ENCODE peak calls at places on chromosomes 2 and 18, in seven cellular contexts. One of them, this sample, is unnamed. For H3K9me3, the result is how much of the 10 kb centered on the place peaks cover.

GRCh38 chr18:49907346-49907929 is 94.1 kb upstream of the ACAA2 start:
- DNase-seq in SK-N-SH: no peak
- DNase-seq in MM.1S: no peak
- DNase-seq in HCT116: no peak
- DNase-seq in neural progenitor cell: no peak
- DNase-seq in PC-3: no peak
- DNase-seq in OCI-LY7: no peak
- DNase-seq in this sample: no peak

GRCh38 chr2:178194600-178195389 is 483 bp downstream of the OSBPL6 start:
- DNase-seq in HCT116: no peak
- DNase-seq in neural progenitor cell: peak
- DNase-seq in MM.1S: peak
- DNase-seq in SK-N-SH: peak
- DNase-seq in OCI-LY7: no peak
- DNase-seq in PC-3: peak
- DNase-seq in this sample: peak

GRCh38 chr2:229673676-229674075 is 40.7 kb downstream of the DNER start:
- DNase-seq in SK-N-SH: no peak
- DNase-seq in MM.1S: no peak
- DNase-seq in PC-3: peak
- DNase-seq in neural progenitor cell: no peak
- DNase-seq in HCT116: no peak
- DNase-seq in OCI-LY7: no peak
- DNase-seq in this sample: no peak

GRCh38 chr2:1664698-1665097 is 79.6 kb downstream of the PXDN start:
- DNase-seq in MM.1S: no peak
- DNase-seq in HCT116: no peak
- DNase-seq in neural progenitor cell: no peak
- DNase-seq in SK-N-SH: no peak
- DNase-seq in OCI-LY7: no peak
- DNase-seq in PC-3: no peak
- DNase-seq in this sample: no peak

GRCh38 chr2:189287982-189288494 is 108.5 kb upstream of the COL5A2 start:
- DNase-seq in PC-3: peak
- DNase-seq in OCI-LY7: no peak
- DNase-seq in neural progenitor cell: peak
- DNase-seq in HCT116: peak
- DNase-seq in MM.1S: peak
- DNase-seq in SK-N-SH: peak
- DNase-seq in this sample: peak

GRCh38 chr18:79043288-79043687 is 25.9 kb upstream of the ATP9B start:
- DNase-seq in SK-N-SH: peak
- DNase-seq in HCT116: no peak
- DNase-seq in OCI-LY7: no peak
- DNase-seq in PC-3: no peak
- DNase-seq in MM.1S: no peak
- DNase-seq in neural progenitor cell: no peak
- DNase-seq in this sample: peak

GRCh38 chr2:16166327-16166981 is 226.1 kb downstream of the MYCN start:
- DNase-seq in OCI-LY7: no peak
- DNase-seq in PC-3: no peak
- DNase-seq in MM.1S: no peak
- DNase-seq in neural progenitor cell: peak
- DNase-seq in SK-N-SH: no peak
- DNase-seq in HCT116: no peak
- DNase-seq in this sample: no peak

GRCh38 chr18:56402872-56403516 is 235.4 kb downstream of the TXNL1 start:
- DNase-seq in HCT116: no peak
- DNase-seq in OCI-LY7: no peak
- DNase-seq in neural progenitor cell: no peak
- DNase-seq in MM.1S: no peak
- DNase-seq in PC-3: peak
- DNase-seq in SK-N-SH: no peak
- DNase-seq in this sample: peak

GRCh38 chr2:115169814-115170213 is 727.4 kb downstream of the DPP10 start:
- DNase-seq in neural progenitor cell: no peak
- DNase-seq in HCT116: no peak
- DNase-seq in MM.1S: no peak
- DNase-seq in SK-N-SH: no peak
- DNase-seq in PC-3: no peak
- DNase-seq in OCI-LY7: no peak
- DNase-seq in this sample: no peak

DNA sequence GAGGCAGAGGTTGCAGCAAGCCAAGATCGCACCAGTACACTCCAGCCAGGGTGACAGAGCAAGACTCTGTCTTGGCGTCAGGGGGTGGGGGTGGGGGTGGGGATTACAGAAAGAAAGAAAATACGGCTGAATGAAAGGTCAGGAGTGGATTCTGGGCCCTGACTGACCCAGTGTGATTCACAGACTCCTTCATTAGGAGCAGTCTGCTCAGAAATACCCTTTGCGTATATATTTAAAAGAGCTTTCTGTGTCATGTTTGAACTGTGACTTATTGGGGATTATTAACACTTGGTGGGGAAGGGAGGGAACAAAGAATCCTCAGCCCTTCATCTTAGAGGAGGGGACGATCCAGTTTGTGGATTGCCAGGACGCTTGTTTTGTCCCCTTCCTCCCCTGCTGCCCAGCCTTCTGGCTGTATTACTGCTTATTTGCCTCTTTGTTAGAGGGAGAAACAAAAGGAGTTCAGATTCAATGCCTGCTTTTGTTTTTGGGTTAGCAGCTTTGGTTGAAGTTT is 118.2 kb downstream of the FMNL2 start:
- DNase-seq in MM.1S: no peak
- DNase-seq in HCT116: no peak
- DNase-seq in SK-N-SH: no peak
- DNase-seq in neural progenitor cell: peak
- DNase-seq in PC-3: no peak
- DNase-seq in OCI-LY7: no peak
- DNase-seq in this sample: no peak
- TF ChIP-seq EZH2phosphoT487 in MM.1S: no peak
- TF ChIP-seq EZH2phosphoT487 in HCT116: no peak
- TF ChIP-seq EZH2phosphoT487 in SK-N-SH: no peak
- TF ChIP-seq EZH2phosphoT487 in neural progenitor cell: no peak
- TF ChIP-seq EZH2phosphoT487 in PC-3: no peak
- TF ChIP-seq EZH2phosphoT487 in OCI-LY7: no peak
- TF ChIP-seq EZH2phosphoT487 in this sample: no peak

GRCh38 chr18:9201224-9201623 is 64.6 kb downstream of the ANKRD12 start:
- DNase-seq in MM.1S: no peak
- DNase-seq in SK-N-SH: no peak
- DNase-seq in HCT116: no peak
- DNase-seq in OCI-LY7: no peak
- DNase-seq in PC-3: no peak
- DNase-seq in neural progenitor cell: no peak
- DNase-seq in this sample: no peak
- H3K9me3 ChIP-seq in MM.1S: under half
- H3K9me3 ChIP-seq in SK-N-SH: under half
- H3K9me3 ChIP-seq in HCT116: under half
- H3K9me3 ChIP-seq in OCI-LY7: under half
- H3K9me3 ChIP-seq in PC-3: under half
- H3K9me3 ChIP-seq in neural progenitor cell: under half
- H3K9me3 ChIP-seq in this sample: under half

GRCh38 chr2:190318931-190319556 is 582 bp downstream of the HIBCH start:
- DNase-seq in neural progenitor cell: peak
- DNase-seq in PC-3: no peak
- DNase-seq in HCT116: no peak
- DNase-seq in MM.1S: peak
- DNase-seq in SK-N-SH: peak
- DNase-seq in OCI-LY7: peak
- DNase-seq in this sample: peak

GRCh38 chr2:190325588-190325987 is 6.0 kb upstream of the HIBCH start:
- DNase-seq in SK-N-SH: no peak
- DNase-seq in PC-3: no peak
- DNase-seq in OCI-LY7: no peak
- DNase-seq in neural progenitor cell: no peak
- DNase-seq in MM.1S: no peak
- DNase-seq in HCT116: no peak
- DNase-seq in this sample: no peak

GRCh38 chr2:190319557-190320498 is at the start of gene HIBCH:
- DNase-seq in HCT116: peak
- DNase-seq in neural progenitor cell: peak
- DNase-seq in PC-3: peak
- DNase-seq in OCI-LY7: peak
- DNase-seq in SK-N-SH: peak
- DNase-seq in MM.1S: peak
- DNase-seq in this sample: peak

GRCh38 chr2:190318514-190318913 is 1.1 kb downstream of the HIBCH start:
- DNase-seq in HCT116: no peak
- DNase-seq in SK-N-SH: no peak
- DNase-seq in MM.1S: no peak
- DNase-seq in PC-3: peak
- DNase-seq in neural progenitor cell: no peak
- DNase-seq in OCI-LY7: no peak
- DNase-seq in this sample: peak

GRCh38 chr2:190320696-190321095 is 1.1 kb upstream of the HIBCH start:
- DNase-seq in PC-3: no peak
- DNase-seq in HCT116: no peak
- DNase-seq in OCI-LY7: no peak
- DNase-seq in neural progenitor cell: no peak
- DNase-seq in SK-N-SH: no peak
- DNase-seq in MM.1S: no peak
- DNase-seq in this sample: no peak
- TF ChIP-seq EZH2phosphoT487 in PC-3: no peak
- TF ChIP-seq EZH2phosphoT487 in HCT116: no peak
- TF ChIP-seq EZH2phosphoT487 in OCI-LY7: no peak
- TF ChIP-seq EZH2phosphoT487 in neural progenitor cell: no peak
- TF ChIP-seq EZH2phosphoT487 in SK-N-SH: no peak
- TF ChIP-seq EZH2phosphoT487 in MM.1S: no peak
- TF ChIP-seq EZH2phosphoT487 in this sample: no peak

GRCh38 chr2:226655871-226656270 is 143.7 kb downstream of the IRS1 start:
- DNase-seq in PC-3: no peak
- DNase-seq in OCI-LY7: no peak
- DNase-seq in neural progenitor cell: no peak
- DNase-seq in HCT116: no peak
- DNase-seq in MM.1S: no peak
- DNase-seq in SK-N-SH: no peak
- DNase-seq in this sample: peak
- H3K9me3 ChIP-seq in PC-3: under half
- H3K9me3 ChIP-seq in OCI-LY7: under half
- H3K9me3 ChIP-seq in neural progenitor cell: under half
- H3K9me3 ChIP-seq in HCT116: under half
- H3K9me3 ChIP-seq in MM.1S: under half
- H3K9me3 ChIP-seq in SK-N-SH: under half
- H3K9me3 ChIP-seq in this sample: under half

DNA sequence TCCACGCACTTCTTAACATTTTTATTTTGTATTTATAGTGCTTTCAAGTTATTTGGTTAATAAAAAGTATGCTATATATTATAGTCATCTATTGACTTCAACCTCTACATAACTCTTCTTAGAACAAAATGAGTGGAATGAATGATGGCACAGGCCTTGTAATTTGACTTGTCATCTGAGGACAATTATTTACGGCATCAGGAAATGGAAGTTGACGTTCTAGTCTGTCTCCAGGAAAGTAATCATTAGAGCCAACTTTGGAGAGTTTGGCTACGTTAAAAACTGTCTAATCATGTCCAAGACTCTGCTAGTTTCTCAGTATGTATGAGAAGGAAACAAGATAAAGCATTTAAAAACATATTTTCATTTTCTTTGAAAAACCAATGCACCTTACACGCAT is 353.5 kb downstream of the ARHGAP15 start:
- DNase-seq in neural progenitor cell: no peak
- DNase-seq in HCT116: no peak
- DNase-seq in OCI-LY7: no peak
- DNase-seq in PC-3: no peak
- DNase-seq in SK-N-SH: no peak
- DNase-seq in MM.1S: no peak
- DNase-seq in this sample: no peak
- TF ChIP-seq EZH2phosphoT487 in neural progenitor cell: no peak
- TF ChIP-seq EZH2phosphoT487 in HCT116: no peak
- TF ChIP-seq EZH2phosphoT487 in OCI-LY7: no peak
- TF ChIP-seq EZH2phosphoT487 in PC-3: no peak
- TF ChIP-seq EZH2phosphoT487 in SK-N-SH: no peak
- TF ChIP-seq EZH2phosphoT487 in MM.1S: no peak
- TF ChIP-seq EZH2phosphoT487 in this sample: no peak

DNA sequence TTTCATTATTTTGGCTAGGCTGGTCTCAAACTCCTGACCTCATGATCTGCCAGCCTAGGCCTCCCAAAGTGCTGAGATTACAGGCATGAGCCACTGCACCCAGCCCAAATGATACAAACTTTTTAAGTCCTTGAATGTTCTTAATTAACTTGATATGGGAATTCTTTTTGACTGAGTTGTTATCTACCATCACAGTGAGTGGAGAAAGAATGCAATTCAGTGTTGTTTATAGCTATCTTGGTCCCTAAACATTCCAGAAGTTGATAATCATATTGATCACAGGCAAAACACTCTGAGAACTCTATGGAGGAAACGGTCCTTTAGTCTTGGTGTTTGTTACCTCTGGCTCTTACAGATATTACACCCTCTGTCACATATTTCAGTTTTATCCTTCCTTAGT is 1072.5 kb downstream of the SUCLG1 start:
- DNase-seq in PC-3: no peak
- DNase-seq in MM.1S: no peak
- DNase-seq in OCI-LY7: no peak
- DNase-seq in SK-N-SH: no peak
- DNase-seq in neural progenitor cell: no peak
- DNase-seq in HCT116: no peak
- DNase-seq in this sample: no peak
- H3K9me3 ChIP-seq in PC-3: under half
- H3K9me3 ChIP-seq in MM.1S: under half
- H3K9me3 ChIP-seq in OCI-LY7: under half
- H3K9me3 ChIP-seq in SK-N-SH: under half
- H3K9me3 ChIP-seq in neural progenitor cell: under half
- H3K9me3 ChIP-seq in HCT116: under half
- H3K9me3 ChIP-seq in this sample: under half

GRCh38 chr2:24690524-24690923 is 102.7 kb downstream of the PTRHD1 start:
- DNase-seq in HCT116: no peak
- DNase-seq in neural progenitor cell: no peak
- DNase-seq in SK-N-SH: no peak
- DNase-seq in PC-3: no peak
- DNase-seq in OCI-LY7: no peak
- DNase-seq in MM.1S: no peak
- DNase-seq in this sample: no peak
- TF ChIP-seq EZH2phosphoT487 in HCT116: no peak
- TF ChIP-seq EZH2phosphoT487 in neural progenitor cell: no peak
- TF ChIP-seq EZH2phosphoT487 in SK-N-SH: no peak
- TF ChIP-seq EZH2phosphoT487 in PC-3: no peak
- TF ChIP-seq EZH2phosphoT487 in OCI-LY7: no peak
- TF ChIP-seq EZH2phosphoT487 in MM.1S: no peak
- TF ChIP-seq EZH2phosphoT487 in this sample: no peak